ENCODE peak calls at places on chromosomes 12 and 14, in ten cellular contexts. T is HFF-Myc, E is stomach, S is GM23338, N is AG04450, M is left lung, U is heart left ventricle, Y is fibroblast of the aortic adventitia, A is MM.1S, Z is SK-N-SH. V is an unnamed sample.

GRCh38 chr12:105641742-105642141 is 311.3 kb downstream of the C12orf75 start:
- DNase-seq in S (no peak), Y (no peak), M (no peak), N (peak; percentile 1), E (no peak), Z (no peak), T (no peak), A (no peak), U (peak; percentile 39), V (peak; percentile 9)

GRCh38 chr12:113796852-113797534 is 169.1 kb downstream of the RBM19 start:
- DNase-seq in S (no peak), N (no peak), A (no peak), U (no peak), Y (no peak), E (no peak), Z (peak; percentile 63), M (no peak), T (no peak), V (no peak)

GRCh38 chr12:18239561-18239960 is 21.8 kb upstream of the PIK3C2G start:
- DNase-seq in A (no peak), U (no peak), N (no peak), S (no peak), T (no peak), M (no peak), Z (no peak), Y (peak; percentile 20), E (no peak), V (peak; percentile 59)

GRCh38 chr12:100706029-100706428 is 88.5 kb upstream of the ANO4 start:
- DNase-seq in U (no peak), Z (no peak), M (no peak), Y (peak; percentile 6), N (peak; percentile 29), T (peak; percentile 20), S (no peak), E (no peak), A (no peak), V (peak; percentile 85)

GRCh38 chr14:66842911-66843572 is 335.1 kb downstream of the GPHN start:
- DNase-seq in E (no peak), S (no peak), Z (no peak), Y (no peak), N (no peak), M (no peak), A (no peak), T (no peak), U (no peak), V (no peak)

GRCh38 chr14:21440857-21441256 is 15.1 kb downstream of the CHD8 start:
- DNase-seq in Z (peak; percentile 34), T (no peak), M (no peak), E (no peak), S (no peak), Y (no peak), A (no peak), N (no peak), U (no peak), V (no peak)

GRCh38 chr12:49705479-49706267 is 1.5 kb downstream of the FMNL3 start:
- DNase-seq in N (no peak), M (peak; percentile 56), S (peak; percentile 46), Y (peak; percentile 47), Z (peak; percentile 20), T (no peak), U (peak; percentile 47), E (no peak), A (no peak), V (peak; percentile 56)

GRCh38 chr12:26122681-26123481 is 2.0 kb downstream of the BHLHE41 start:
- DNase-seq in T (peak; percentile 84), Z (peak; percentile 74), U (peak; percentile 69), S (peak; percentile 61), M (peak; percentile 67), Y (peak; percentile 90), A (peak; percentile 76), N (no peak), E (peak; percentile 55), V (peak; percentile 82)

GRCh38 chr12:77782034-77782433 is 48.7 kb upstream of the NAV3 start:
- DNase-seq in A (no peak), Y (no peak), M (no peak), S (peak; percentile 69), U (no peak), Z (no peak), N (no peak), E (no peak), T (no peak), V (no peak)

GRCh38 chr14:99265571-99265970 is 6.4 kb downstream of the BCL11B start:
- DNase-seq in A (no peak), T (no peak), E (no peak), Z (no peak), M (no peak), N (no peak), U (no peak), S (no peak), Y (no peak), V (no peak)

GRCh38 chr12:122412851-122413433 is 9.5 kb downstream of the CLIP1 start:
- DNase-seq in E (no peak), Z (no peak), M (no peak), S (no peak), U (no peak), T (no peak), Y (no peak), N (no peak), A (no peak), V (no peak)

GRCh38 chr12:119334459-119335170 is at the start of gene CCDC60:
- DNase-seq in N (no peak), Y (no peak), E (peak; percentile 41), U (peak; percentile 27), M (no peak), A (no peak), S (peak; percentile 95), Z (no peak), T (no peak), V (no peak)

GRCh38 chr12:54010053-54010971 is 1.5 kb downstream of the HOXC8 start:
- DNase-seq in S (no peak), M (no peak), Z (no peak), A (no peak), U (no peak), E (no peak), Y (no peak), T (no peak), N (no peak), V (no peak)

GRCh38 chr14:29814153-29815057 is 113.2 kb downstream of the PRKD1 start:
- DNase-seq in T (no peak), A (no peak), N (no peak), Y (peak; percentile 75), S (no peak), M (peak; percentile 39), E (peak; percentile 79), Z (no peak), U (peak; percentile 78), V (peak; percentile 63)

GRCh38 chr14:51869426-51870113 is 9.2 kb downstream of the GNG2 start:
- DNase-seq in U (no peak), Y (no peak), Z (no peak), A (no peak), S (no peak), T (no peak), M (no peak), E (no peak), N (no peak), V (no peak)

DNA sequence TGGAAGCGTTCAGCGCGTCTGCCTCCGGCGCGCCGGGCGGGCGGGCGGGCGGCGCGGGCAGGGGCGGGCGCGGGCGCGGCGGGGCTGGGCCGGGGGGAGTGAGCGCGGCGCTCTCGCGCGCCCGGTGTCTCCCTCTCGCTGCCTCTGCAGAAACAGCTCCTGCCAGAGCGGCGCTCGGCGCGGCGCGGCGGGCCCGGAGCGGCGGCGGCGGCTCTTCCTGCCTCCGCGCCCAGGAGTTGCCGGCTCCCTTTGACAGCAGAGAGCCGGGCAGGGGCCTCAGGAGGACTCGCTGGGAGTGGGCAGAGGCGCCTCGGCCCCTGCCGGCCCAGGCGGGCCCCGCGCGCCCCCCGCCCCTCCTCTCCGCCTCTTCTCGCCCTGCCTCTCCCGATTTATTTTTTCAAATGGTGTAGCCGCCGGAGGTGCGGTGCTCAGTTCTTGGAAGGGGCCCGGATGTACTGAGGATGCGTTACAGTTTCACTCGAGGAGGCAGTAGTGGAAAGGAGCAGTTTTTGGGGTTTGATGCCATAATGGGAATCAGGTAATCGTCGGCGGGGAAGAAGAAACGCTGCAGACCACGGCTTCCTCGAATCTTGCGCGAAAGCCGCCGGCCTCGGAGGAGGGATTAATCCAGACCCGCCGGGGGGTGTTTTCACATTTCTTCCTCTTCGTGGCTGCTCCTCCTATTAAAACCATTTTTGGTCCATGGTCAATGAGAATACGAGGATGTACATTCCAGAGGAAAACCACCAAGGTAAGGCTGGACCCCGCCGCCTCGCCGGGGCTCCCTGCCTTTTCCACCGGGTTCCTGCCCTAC is at the start of gene CACNA1C:
- DNase-seq in S (peak; percentile 71), Z (peak; percentile 93), N (no peak), A (peak; percentile 61), U (peak; percentile 79), Y (peak; percentile 62), T (no peak), E (peak; percentile 34), M (peak; percentile 49), V (peak; percentile 60)
- TF ChIP-seq CTCF in S (no peak), Z (no peak), N (peak; percentile 39), A (peak; percentile 5), U (peak; percentile 50), Y (peak; percentile 55), T (no peak), E (no peak), M (no peak), V (peak; percentile 3)

GRCh38 chr12:30823140-30823669 is 68.5 kb upstream of the CAPRIN2 start:
- DNase-seq in A (no peak), U (peak; percentile 69), M (peak; percentile 42), Z (no peak), Y (peak; percentile 5), N (no peak), T (no peak), E (peak; percentile 28), S (peak; percentile 72), V (peak; percentile 32)
- H3K4me3 ChIP-seq in A (no peak overlapping the region), U (peak overlapping the region; percentile 53), M (peak overlapping the region; percentile 38), Z (no peak overlapping the region), Y (peak overlapping the region; percentile 55), N (peak overlapping the region; percentile 55), T (peak overlapping the region; percentile 23), E (peak overlapping the region; percentile 55), S (peak overlapping the region; percentile 79), V (peak overlapping the region; percentile 49)

DNA sequence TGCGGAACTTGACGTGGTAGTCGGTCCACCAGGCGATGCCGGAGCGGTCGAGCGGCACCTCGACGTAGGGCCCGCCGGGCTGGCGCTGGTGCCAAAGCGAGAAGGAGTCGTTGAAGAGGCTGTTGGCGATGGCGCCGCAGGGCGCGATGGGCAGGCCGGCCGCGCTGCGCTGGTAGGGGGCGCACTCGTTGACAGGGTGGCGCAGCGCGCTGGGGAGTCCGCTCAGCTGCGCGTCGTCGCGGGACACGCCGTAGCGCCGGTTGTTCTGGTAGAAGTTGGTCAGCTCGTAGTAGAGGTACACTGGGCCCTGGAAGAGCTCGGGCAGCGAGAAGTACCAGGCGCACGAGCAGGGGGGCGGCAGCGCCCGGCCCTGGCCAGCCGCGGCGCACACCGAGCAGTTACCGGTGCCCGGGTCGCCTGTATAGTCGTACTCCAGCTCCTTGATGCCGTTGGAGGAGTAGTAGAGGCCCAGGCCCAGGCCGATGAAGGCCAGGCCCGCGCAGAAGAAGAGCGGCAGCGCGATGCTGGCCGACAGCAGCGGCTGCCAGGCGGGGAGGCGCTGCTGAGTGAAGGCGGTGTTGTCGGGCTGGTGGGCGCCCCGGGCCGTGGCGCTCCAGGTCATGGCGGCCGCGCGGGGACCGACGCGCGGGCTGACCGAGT is 482 bp downstream of the TMEM30B start:
- DNase-seq in A (no peak), M (peak; percentile 67), Y (peak; percentile 36), T (no peak), E (peak; percentile 74), N (no peak), Z (peak; percentile 83), U (peak; percentile 71), S (peak; percentile 70), V (peak; percentile 16)
- TF ChIP-seq CTCF in A (no peak), M (peak; percentile 59), Y (peak; percentile 10), T (peak; percentile 50), E (peak; percentile 34), N (peak; percentile 42), Z (peak; percentile 25), U (peak; percentile 51), S (peak; percentile 67), V (no peak)

GRCh38 chr12:51372021-51372420 is 19.2 kb downstream of the GALNT6 start:
- DNase-seq in T (no peak), Y (no peak), N (no peak), S (no peak), A (no peak), M (no peak), Z (no peak), U (no peak), E (no peak), V (no peak)
- H3K4me3 ChIP-seq in T (no peak overlapping the region), Y (no peak overlapping the region), N (no peak overlapping the region), S (no peak overlapping the region), A (no peak overlapping the region), M (no peak overlapping the region), Z (no peak overlapping the region), U (no peak overlapping the region), E (no peak overlapping the region), V (no peak overlapping the region)